ENCODE peak calls at places on chromosomes 7 and 10, in nine cellular contexts. One of them, this sample, is unnamed.

GRCh38 chr10:93945814-93946213 is 47.9 kb upstream of the PLCE1 start:
- DNase-seq in right lobe of liver: no peak
- DNase-seq in GM12891: no peak
- DNase-seq in fibroblast of the aortic adventitia: peak
- DNase-seq in GM04503: no peak
- DNase-seq in nephron progenitor cell: no peak
- DNase-seq in endothelial cell: no peak
- DNase-seq in NCI-H1105 treated with DMSO at 0.1 percent for 48 hours: no peak
- DNase-seq in HCEC 1CT: no peak
- DNase-seq in this sample: no peak

GRCh38 chr7:51070163-51070562 is 246.4 kb downstream of the COBL start:
- DNase-seq in right lobe of liver: no peak
- DNase-seq in GM12891: no peak
- DNase-seq in fibroblast of the aortic adventitia: peak
- DNase-seq in GM04503: peak
- DNase-seq in nephron progenitor cell: no peak
- DNase-seq in endothelial cell: no peak
- DNase-seq in NCI-H1105 treated with DMSO at 0.1 percent for 48 hours: no peak
- DNase-seq in HCEC 1CT: peak
- DNase-seq in this sample: no peak

GRCh38 chr10:60646966-60647796 is 131.1 kb upstream of the CDK1 start:
- DNase-seq in right lobe of liver: no peak
- DNase-seq in GM12891: no peak
- DNase-seq in fibroblast of the aortic adventitia: peak
- DNase-seq in GM04503: no peak
- DNase-seq in nephron progenitor cell: peak
- DNase-seq in endothelial cell: peak
- DNase-seq in NCI-H1105 treated with DMSO at 0.1 percent for 48 hours: peak
- DNase-seq in HCEC 1CT: peak
- DNase-seq in this sample: peak

GRCh38 chr7:105006367-105007139 is 7.5 kb upstream of the KMT2E start:
- DNase-seq in right lobe of liver: no peak
- DNase-seq in GM12891: no peak
- DNase-seq in fibroblast of the aortic adventitia: no peak
- DNase-seq in GM04503: no peak
- DNase-seq in nephron progenitor cell: no peak
- DNase-seq in endothelial cell: no peak
- DNase-seq in NCI-H1105 treated with DMSO at 0.1 percent for 48 hours: no peak
- DNase-seq in HCEC 1CT: no peak
- DNase-seq in this sample: no peak

GRCh38 chr10:86599729-86600128 is 54.6 kb upstream of the OPN4 start:
- DNase-seq in right lobe of liver: no peak
- DNase-seq in GM12891: no peak
- DNase-seq in fibroblast of the aortic adventitia: no peak
- DNase-seq in GM04503: no peak
- DNase-seq in nephron progenitor cell: peak
- DNase-seq in endothelial cell: no peak
- DNase-seq in NCI-H1105 treated with DMSO at 0.1 percent for 48 hours: no peak
- DNase-seq in HCEC 1CT: no peak
- DNase-seq in this sample: no peak

GRCh38 chr10:22723343-22723779 is 9.0 kb upstream of the PIP4K2A start:
- DNase-seq in right lobe of liver: no peak
- DNase-seq in GM12891: no peak
- DNase-seq in fibroblast of the aortic adventitia: no peak
- DNase-seq in GM04503: no peak
- DNase-seq in nephron progenitor cell: no peak
- DNase-seq in endothelial cell: no peak
- DNase-seq in NCI-H1105 treated with DMSO at 0.1 percent for 48 hours: no peak
- DNase-seq in HCEC 1CT: no peak
- DNase-seq in this sample: no peak

GRCh38 chr7:38185938-38186337 is 7.9 kb downstream of the STARD3NL start:
- DNase-seq in right lobe of liver: no peak
- DNase-seq in GM12891: no peak
- DNase-seq in fibroblast of the aortic adventitia: no peak
- DNase-seq in GM04503: no peak
- DNase-seq in nephron progenitor cell: no peak
- DNase-seq in endothelial cell: no peak
- DNase-seq in NCI-H1105 treated with DMSO at 0.1 percent for 48 hours: no peak
- DNase-seq in HCEC 1CT: no peak
- DNase-seq in this sample: no peak

GRCh38 chr7:70893422-70893821 is 238.5 kb upstream of the GALNT17 start:
- DNase-seq in right lobe of liver: no peak
- DNase-seq in GM12891: no peak
- DNase-seq in fibroblast of the aortic adventitia: no peak
- DNase-seq in GM04503: no peak
- DNase-seq in nephron progenitor cell: no peak
- DNase-seq in endothelial cell: no peak
- DNase-seq in NCI-H1105 treated with DMSO at 0.1 percent for 48 hours: no peak
- DNase-seq in HCEC 1CT: no peak
- DNase-seq in this sample: no peak

GRCh38 chr7:28017372-28017771 is 163.2 kb downstream of the JAZF1 start:
- DNase-seq in right lobe of liver: no peak
- DNase-seq in GM12891: no peak
- DNase-seq in fibroblast of the aortic adventitia: peak
- DNase-seq in GM04503: no peak
- DNase-seq in nephron progenitor cell: no peak
- DNase-seq in endothelial cell: no peak
- DNase-seq in NCI-H1105 treated with DMSO at 0.1 percent for 48 hours: no peak
- DNase-seq in HCEC 1CT: peak
- DNase-seq in this sample: no peak

GRCh38 chr10:99927719-99928280 is 81.9 kb downstream of the DNMBP start:
- DNase-seq in right lobe of liver: no peak
- DNase-seq in GM12891: no peak
- DNase-seq in fibroblast of the aortic adventitia: no peak
- DNase-seq in GM04503: no peak
- DNase-seq in nephron progenitor cell: no peak
- DNase-seq in endothelial cell: no peak
- DNase-seq in NCI-H1105 treated with DMSO at 0.1 percent for 48 hours: no peak
- DNase-seq in HCEC 1CT: no peak
- DNase-seq in this sample: no peak

GRCh38 chr10:6920072-6921019 is 340.3 kb upstream of the PRKCQ start:
- DNase-seq in right lobe of liver: peak
- DNase-seq in GM12891: peak
- DNase-seq in fibroblast of the aortic adventitia: peak
- DNase-seq in GM04503: no peak
- DNase-seq in nephron progenitor cell: peak
- DNase-seq in endothelial cell: peak
- DNase-seq in NCI-H1105 treated with DMSO at 0.1 percent for 48 hours: peak
- DNase-seq in HCEC 1CT: peak
- DNase-seq in this sample: peak

GRCh38 chr10:131901181-131901829 is 497 bp downstream of the PPP2R2D start:
- DNase-seq in right lobe of liver: peak
- DNase-seq in GM12891: peak
- DNase-seq in fibroblast of the aortic adventitia: peak
- DNase-seq in GM04503: no peak
- DNase-seq in nephron progenitor cell: peak
- DNase-seq in endothelial cell: peak
- DNase-seq in NCI-H1105 treated with DMSO at 0.1 percent for 48 hours: no peak
- DNase-seq in HCEC 1CT: peak
- DNase-seq in this sample: peak

GRCh38 chr7:16271355-16271754 is 150.0 kb downstream of the CRPPA start:
- DNase-seq in right lobe of liver: no peak
- DNase-seq in GM12891: no peak
- DNase-seq in fibroblast of the aortic adventitia: no peak
- DNase-seq in GM04503: no peak
- DNase-seq in nephron progenitor cell: no peak
- DNase-seq in endothelial cell: no peak
- DNase-seq in NCI-H1105 treated with DMSO at 0.1 percent for 48 hours: no peak
- DNase-seq in HCEC 1CT: no peak
- DNase-seq in this sample: no peak

GRCh38 chr10:110977662-110978061 is 58.3 kb downstream of the SHOC2 start:
- DNase-seq in right lobe of liver: no peak
- DNase-seq in GM12891: no peak
- DNase-seq in fibroblast of the aortic adventitia: peak
- DNase-seq in GM04503: peak
- DNase-seq in nephron progenitor cell: no peak
- DNase-seq in endothelial cell: no peak
- DNase-seq in NCI-H1105 treated with DMSO at 0.1 percent for 48 hours: no peak
- DNase-seq in HCEC 1CT: peak
- DNase-seq in this sample: no peak

GRCh38 chr10:50421026-50421719 is 169.9 kb upstream of the ASAH2 start:
- DNase-seq in right lobe of liver: peak
- DNase-seq in GM12891: no peak
- DNase-seq in fibroblast of the aortic adventitia: no peak
- DNase-seq in GM04503: no peak
- DNase-seq in nephron progenitor cell: peak
- DNase-seq in endothelial cell: peak
- DNase-seq in NCI-H1105 treated with DMSO at 0.1 percent for 48 hours: peak
- DNase-seq in HCEC 1CT: peak
- DNase-seq in this sample: peak

GRCh38 chr10:89702121-89702480 is 711 bp downstream of the KIF20B start:
- DNase-seq in right lobe of liver: no peak
- DNase-seq in GM12891: peak
- DNase-seq in fibroblast of the aortic adventitia: no peak
- DNase-seq in GM04503: no peak
- DNase-seq in nephron progenitor cell: peak
- DNase-seq in endothelial cell: no peak
- DNase-seq in NCI-H1105 treated with DMSO at 0.1 percent for 48 hours: no peak
- DNase-seq in HCEC 1CT: peak
- DNase-seq in this sample: peak